ENCODE peak calls at places on chromosomes 6 and 20, in six cellular contexts. One of them, this sample, is unnamed.

GRCh38 chr20:49987015-49987867 is 4.5 kb downstream of the SNAI1 start:
- DNase-seq in A549: no peak
- DNase-seq in WERI-Rb-1: peak
- DNase-seq in H1: no peak
- DNase-seq in HCT116: no peak
- DNase-seq in fibroblast of lung: peak
- DNase-seq in this sample: no peak

GRCh38 chr6:84086545-84087429 is 53.2 kb downstream of the MRAP2 start:
- DNase-seq in fibroblast of lung: no peak
- DNase-seq in WERI-Rb-1: no peak
- DNase-seq in H1: no peak
- DNase-seq in HCT116: no peak
- DNase-seq in A549: no peak
- DNase-seq in this sample: no peak

GRCh38 chr20:59174975-59175374 is 11.4 kb downstream of the ZNF831 start:
- DNase-seq in A549: no peak
- DNase-seq in WERI-Rb-1: no peak
- DNase-seq in HCT116: no peak
- DNase-seq in fibroblast of lung: no peak
- DNase-seq in H1: no peak
- DNase-seq in this sample: no peak

GRCh38 chr6:11094411-11094851 is 797 bp downstream of the SMIM13 start:
- DNase-seq in WERI-Rb-1: peak
- DNase-seq in fibroblast of lung: peak
- DNase-seq in A549: peak
- DNase-seq in HCT116: no peak
- DNase-seq in H1: peak
- DNase-seq in this sample: peak

GRCh38 chr6:88494401-88495140 is 328.4 kb upstream of the CNR1 start:
- DNase-seq in WERI-Rb-1: no peak
- DNase-seq in HCT116: no peak
- DNase-seq in fibroblast of lung: no peak
- DNase-seq in H1: no peak
- DNase-seq in A549: no peak
- DNase-seq in this sample: no peak

GRCh38 chr6:164069352-164070022 is 655.0 kb downstream of the QKI start:
- DNase-seq in H1: no peak
- DNase-seq in fibroblast of lung: peak
- DNase-seq in A549: no peak
- DNase-seq in WERI-Rb-1: no peak
- DNase-seq in HCT116: no peak
- DNase-seq in this sample: no peak

GRCh38 chr6:10676403-10676802 is 18.0 kb downstream of the C6orf52 start:
- DNase-seq in A549: no peak
- DNase-seq in H1: no peak
- DNase-seq in WERI-Rb-1: no peak
- DNase-seq in fibroblast of lung: no peak
- DNase-seq in HCT116: no peak
- DNase-seq in this sample: no peak

GRCh38 chr6:146341498-146342230 is 202.0 kb upstream of the RAB32 start:
- DNase-seq in A549: no peak
- DNase-seq in H1: no peak
- DNase-seq in fibroblast of lung: peak
- DNase-seq in WERI-Rb-1: no peak
- DNase-seq in HCT116: no peak
- DNase-seq in this sample: no peak

GRCh38 chr6:44256291-44257006 is 879 bp downstream of the SLC35B2 start:
- DNase-seq in H1: peak
- DNase-seq in WERI-Rb-1: peak
- DNase-seq in fibroblast of lung: no peak
- DNase-seq in A549: peak
- DNase-seq in HCT116: no peak
- DNase-seq in this sample: peak

GRCh38 chr6:111691345-111692225 is 85.9 kb upstream of the TRAF3IP2 start:
- DNase-seq in A549: no peak
- DNase-seq in fibroblast of lung: no peak
- DNase-seq in H1: no peak
- DNase-seq in HCT116: no peak
- DNase-seq in WERI-Rb-1: peak
- DNase-seq in this sample: no peak

GRCh38 chr6:53192590-53193232 is 44.1 kb upstream of the GCM1 start:
- DNase-seq in HCT116: no peak
- DNase-seq in H1: no peak
- DNase-seq in fibroblast of lung: peak
- DNase-seq in WERI-Rb-1: no peak
- DNase-seq in A549: no peak
- DNase-seq in this sample: no peak
- H3K27ac ChIP-seq in HCT116: no peak
- H3K27ac ChIP-seq in H1: no peak
- H3K27ac ChIP-seq in fibroblast of lung: no peak
- H3K27ac ChIP-seq in WERI-Rb-1: no peak
- H3K27ac ChIP-seq in A549: no peak
- H3K27ac ChIP-seq in this sample: no peak

GRCh38 chr20:34024733-34025351 is 31.1 kb downstream of the RALY start:
- DNase-seq in fibroblast of lung: no peak
- DNase-seq in H1: no peak
- DNase-seq in A549: no peak
- DNase-seq in WERI-Rb-1: no peak
- DNase-seq in HCT116: no peak
- DNase-seq in this sample: no peak

GRCh38 chr20:34018166-34018565 is 24.5 kb downstream of the RALY start:
- DNase-seq in HCT116: no peak
- DNase-seq in A549: no peak
- DNase-seq in fibroblast of lung: peak
- DNase-seq in H1: no peak
- DNase-seq in WERI-Rb-1: no peak
- DNase-seq in this sample: no peak

GRCh38 chr20:34023937-34024732 is 30.4 kb downstream of the RALY start:
- DNase-seq in H1: no peak
- DNase-seq in WERI-Rb-1: no peak
- DNase-seq in HCT116: no peak
- DNase-seq in fibroblast of lung: no peak
- DNase-seq in A549: no peak
- DNase-seq in this sample: no peak

GRCh38 chr20:34022843-34023234 is 29.1 kb downstream of the RALY start:
- DNase-seq in A549: no peak
- DNase-seq in WERI-Rb-1: no peak
- DNase-seq in H1: no peak
- DNase-seq in HCT116: no peak
- DNase-seq in fibroblast of lung: no peak
- DNase-seq in this sample: no peak

GRCh38 chr20:34022154-34022842 is 28.6 kb downstream of the RALY start:
- DNase-seq in A549: peak
- DNase-seq in fibroblast of lung: no peak
- DNase-seq in HCT116: peak
- DNase-seq in WERI-Rb-1: no peak
- DNase-seq in H1: no peak
- DNase-seq in this sample: peak
- TF ChIP-seq CTCF in A549: peak
- TF ChIP-seq CTCF in fibroblast of lung: peak
- TF ChIP-seq CTCF in HCT116: peak
- TF ChIP-seq CTCF in WERI-Rb-1: peak
- TF ChIP-seq CTCF in H1: no peak
- TF ChIP-seq CTCF in this sample: no peak

DNA sequence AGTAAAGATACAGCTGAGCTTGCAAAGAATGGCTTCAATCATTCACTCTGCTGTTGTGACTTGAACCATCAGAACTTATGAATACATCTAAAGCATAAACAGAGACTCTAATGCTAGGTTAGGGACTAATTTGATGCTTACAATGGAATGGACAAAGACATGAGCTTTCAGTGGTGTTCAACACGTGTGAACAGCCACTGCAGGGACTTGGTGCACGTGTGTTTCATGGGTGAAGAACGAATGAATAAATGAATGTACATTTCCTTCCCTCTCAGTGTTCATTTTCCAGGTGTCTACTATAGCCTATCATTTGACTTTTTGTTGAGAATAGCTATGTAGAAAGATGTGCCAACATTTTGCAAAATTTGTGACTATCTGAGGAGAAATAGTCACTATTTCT is 98.3 kb downstream of the VIP start:
- DNase-seq in H1: no peak
- DNase-seq in A549: no peak
- DNase-seq in fibroblast of lung: no peak
- DNase-seq in HCT116: no peak
- DNase-seq in WERI-Rb-1: no peak
- DNase-seq in this sample: no peak
- H3K27ac ChIP-seq in H1: no peak
- H3K27ac ChIP-seq in A549: no peak
- H3K27ac ChIP-seq in fibroblast of lung: no peak
- H3K27ac ChIP-seq in HCT116: no peak
- H3K27ac ChIP-seq in WERI-Rb-1: no peak
- H3K27ac ChIP-seq in this sample: no peak

GRCh38 chr6:5746392-5747140 is 260.2 kb downstream of the NRN1 start:
- DNase-seq in HCT116: no peak
- DNase-seq in WERI-Rb-1: peak
- DNase-seq in H1: peak
- DNase-seq in A549: no peak
- DNase-seq in fibroblast of lung: no peak
- DNase-seq in this sample: no peak
- TF ChIP-seq CTCF in HCT116: peak
- TF ChIP-seq CTCF in WERI-Rb-1: peak
- TF ChIP-seq CTCF in H1: peak
- TF ChIP-seq CTCF in A549: peak
- TF ChIP-seq CTCF in fibroblast of lung: peak
- TF ChIP-seq CTCF in this sample: no peak

GRCh38 chr6:140002406-140003022 is 628.1 kb upstream of the CITED2 start:
- DNase-seq in A549: no peak
- DNase-seq in HCT116: no peak
- DNase-seq in WERI-Rb-1: no peak
- DNase-seq in fibroblast of lung: no peak
- DNase-seq in H1: no peak
- DNase-seq in this sample: no peak

GRCh38 chr6:140007525-140007924 is 633.1 kb upstream of the CITED2 start:
- DNase-seq in WERI-Rb-1: no peak
- DNase-seq in H1: no peak
- DNase-seq in fibroblast of lung: no peak
- DNase-seq in A549: no peak
- DNase-seq in HCT116: no peak
- DNase-seq in this sample: no peak

GRCh38 chr6:140001851-140002301 is 627.4 kb upstream of the CITED2 start:
- DNase-seq in A549: no peak
- DNase-seq in HCT116: no peak
- DNase-seq in H1: no peak
- DNase-seq in WERI-Rb-1: no peak
- DNase-seq in fibroblast of lung: peak
- DNase-seq in this sample: no peak

GRCh38 chr6:140001005-140001404 is 626.6 kb upstream of the CITED2 start:
- DNase-seq in WERI-Rb-1: no peak
- DNase-seq in H1: no peak
- DNase-seq in A549: no peak
- DNase-seq in HCT116: no peak
- DNase-seq in fibroblast of lung: no peak
- DNase-seq in this sample: no peak

DNA sequence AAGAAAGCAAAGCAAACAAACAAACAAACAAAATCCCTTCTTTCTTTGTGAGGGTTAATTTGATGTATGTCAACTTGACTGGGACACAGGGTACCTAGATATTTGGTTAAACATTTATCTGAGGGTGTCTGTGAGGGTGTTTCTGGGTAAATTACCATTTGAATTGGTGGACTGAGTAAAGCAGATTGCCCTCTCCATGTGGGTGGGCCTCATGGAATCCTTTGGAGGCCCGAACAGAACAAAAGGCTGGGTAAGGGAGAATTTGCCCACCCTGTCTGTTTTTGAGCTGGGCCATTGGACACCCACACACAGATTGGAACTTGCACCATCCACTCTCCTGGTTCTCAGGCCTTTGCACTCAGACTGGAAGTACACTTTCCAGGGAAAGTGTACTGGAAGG is 628.8 kb upstream of the CITED2 start:
- DNase-seq in fibroblast of lung: no peak
- DNase-seq in WERI-Rb-1: no peak
- DNase-seq in HCT116: no peak
- DNase-seq in H1: no peak
- DNase-seq in A549: no peak
- DNase-seq in this sample: no peak
- H3K27ac ChIP-seq in fibroblast of lung: peak
- H3K27ac ChIP-seq in WERI-Rb-1: no peak
- H3K27ac ChIP-seq in HCT116: no peak
- H3K27ac ChIP-seq in H1: no peak
- H3K27ac ChIP-seq in A549: no peak
- H3K27ac ChIP-seq in this sample: no peak